ENCODE peak calls at places on chromosomes 5 and 9, in eight cellular contexts. One of them, this sample, is unnamed.

GRCh38 chr5:143662020-143662419 is 149.9 kb upstream of the HMHB1 start:
- DNase-seq in PC-3: peak; percentile 77
- DNase-seq in GM23338: no peak
- DNase-seq in hepatocyte: no peak
- DNase-seq in fibroblast of lung: no peak
- DNase-seq in HepG2: no peak
- DNase-seq in astrocyte: no peak
- DNase-seq in neural progenitor cell: no peak
- DNase-seq in this sample: peak; percentile 35

GRCh38 chr9:104984121-104984520 is 56.2 kb upstream of the ABCA1 start:
- DNase-seq in PC-3: no peak
- DNase-seq in GM23338: no peak
- DNase-seq in hepatocyte: no peak
- DNase-seq in fibroblast of lung: no peak
- DNase-seq in HepG2: no peak
- DNase-seq in astrocyte: no peak
- DNase-seq in neural progenitor cell: no peak
- DNase-seq in this sample: no peak

GRCh38 chr9:37061763-37062162 is 27.7 kb upstream of the PAX5 start:
- DNase-seq in PC-3: peak; percentile 54
- DNase-seq in GM23338: no peak
- DNase-seq in hepatocyte: peak; percentile 15
- DNase-seq in fibroblast of lung: peak; percentile 17
- DNase-seq in HepG2: peak; percentile 7
- DNase-seq in astrocyte: no peak
- DNase-seq in neural progenitor cell: no peak
- DNase-seq in this sample: no peak

GRCh38 chr9:79858509-79858908 is 286.7 kb downstream of the TLE4 start:
- DNase-seq in PC-3: peak; percentile 49
- DNase-seq in GM23338: no peak
- DNase-seq in hepatocyte: no peak
- DNase-seq in fibroblast of lung: peak; percentile 4
- DNase-seq in HepG2: peak; percentile 1
- DNase-seq in astrocyte: no peak
- DNase-seq in neural progenitor cell: no peak
- DNase-seq in this sample: peak; percentile 35

GRCh38 chr9:95104088-95104960 is 213.2 kb downstream of the FANCC start:
- DNase-seq in PC-3: no peak
- DNase-seq in GM23338: no peak
- DNase-seq in hepatocyte: no peak
- DNase-seq in fibroblast of lung: no peak
- DNase-seq in HepG2: no peak
- DNase-seq in astrocyte: no peak
- DNase-seq in neural progenitor cell: no peak
- DNase-seq in this sample: no peak

GRCh38 chr5:139828207-139828895 is 32.7 kb downstream of the PSD2 start:
- DNase-seq in PC-3: no peak
- DNase-seq in GM23338: no peak
- DNase-seq in hepatocyte: no peak
- DNase-seq in fibroblast of lung: no peak
- DNase-seq in HepG2: no peak
- DNase-seq in astrocyte: no peak
- DNase-seq in neural progenitor cell: no peak
- DNase-seq in this sample: no peak

GRCh38 chr5:79062431-79062830 is 7.0 kb downstream of the DMGDH start:
- DNase-seq in PC-3: peak; percentile 23
- DNase-seq in GM23338: no peak
- DNase-seq in hepatocyte: no peak
- DNase-seq in fibroblast of lung: no peak
- DNase-seq in HepG2: no peak
- DNase-seq in astrocyte: no peak
- DNase-seq in neural progenitor cell: no peak
- DNase-seq in this sample: no peak

GRCh38 chr9:83432104-83432627 is 106.0 kb downstream of the FRMD3 start:
- DNase-seq in PC-3: peak; percentile 95
- DNase-seq in GM23338: peak; percentile 69
- DNase-seq in hepatocyte: no peak
- DNase-seq in fibroblast of lung: peak; percentile 67
- DNase-seq in HepG2: peak; percentile 59
- DNase-seq in astrocyte: peak; percentile 49
- DNase-seq in neural progenitor cell: peak; percentile 61
- DNase-seq in this sample: peak; percentile 46

GRCh38 chr9:100455470-100455869 is 17.5 kb upstream of the TMEFF1 start:
- DNase-seq in PC-3: no peak
- DNase-seq in GM23338: no peak
- DNase-seq in hepatocyte: no peak
- DNase-seq in fibroblast of lung: peak; percentile 46
- DNase-seq in HepG2: no peak
- DNase-seq in astrocyte: peak; percentile 19
- DNase-seq in neural progenitor cell: no peak
- DNase-seq in this sample: peak; percentile 39

GRCh38 chr9:133708770-133709611 is 29.2 kb downstream of the SARDH start:
- DNase-seq in PC-3: no peak
- DNase-seq in GM23338: no peak
- DNase-seq in hepatocyte: no peak
- DNase-seq in fibroblast of lung: no peak
- DNase-seq in HepG2: no peak
- DNase-seq in astrocyte: no peak
- DNase-seq in neural progenitor cell: peak; percentile 50
- DNase-seq in this sample: no peak

GRCh38 chr5:141560141-141560540 is 58.7 kb downstream of the DIAPH1 start:
- DNase-seq in PC-3: peak; percentile 34
- DNase-seq in GM23338: peak; percentile 38
- DNase-seq in hepatocyte: peak; percentile 20
- DNase-seq in fibroblast of lung: peak; percentile 60
- DNase-seq in HepG2: no peak
- DNase-seq in astrocyte: peak; percentile 47
- DNase-seq in neural progenitor cell: no peak
- DNase-seq in this sample: peak; percentile 22

GRCh38 chr9:34611811-34612787 is at the start of gene RPP25L:
- DNase-seq in PC-3: peak; percentile 86
- DNase-seq in GM23338: peak; percentile 91
- DNase-seq in hepatocyte: peak; percentile 96
- DNase-seq in fibroblast of lung: peak; percentile 79
- DNase-seq in HepG2: peak; percentile 62
- DNase-seq in astrocyte: peak; percentile 68
- DNase-seq in neural progenitor cell: peak; percentile 95
- DNase-seq in this sample: peak; percentile 95

GRCh38 chr9:130913599-130914416 is 17.2 kb upstream of the QRFP start:
- DNase-seq in PC-3: no peak
- DNase-seq in GM23338: no peak
- DNase-seq in hepatocyte: no peak
- DNase-seq in fibroblast of lung: no peak
- DNase-seq in HepG2: no peak
- DNase-seq in astrocyte: no peak
- DNase-seq in neural progenitor cell: peak; percentile 57
- DNase-seq in this sample: no peak

GRCh38 chr9:105044458-105044857 is 116.5 kb upstream of the ABCA1 start:
- DNase-seq in PC-3: no peak
- DNase-seq in GM23338: no peak
- DNase-seq in hepatocyte: no peak
- DNase-seq in fibroblast of lung: no peak
- DNase-seq in HepG2: no peak
- DNase-seq in astrocyte: no peak
- DNase-seq in neural progenitor cell: no peak
- DNase-seq in this sample: no peak

GRCh38 chr5:147835386-147835798 is 3.9 kb upstream of the SPINK1 start:
- DNase-seq in PC-3: peak; percentile 97
- DNase-seq in GM23338: no peak
- DNase-seq in hepatocyte: peak; percentile 42
- DNase-seq in fibroblast of lung: peak; percentile 13
- DNase-seq in HepG2: peak; percentile 94
- DNase-seq in astrocyte: peak; percentile 6
- DNase-seq in neural progenitor cell: no peak
- DNase-seq in this sample: no peak

GRCh38 chr9:122158202-122158601 is 1.4 kb downstream of the NDUFA8 start:
- DNase-seq in PC-3: peak; percentile 54
- DNase-seq in GM23338: peak; percentile 71
- DNase-seq in hepatocyte: peak; percentile 51
- DNase-seq in fibroblast of lung: peak; percentile 49
- DNase-seq in HepG2: peak; percentile 59
- DNase-seq in astrocyte: peak; percentile 31
- DNase-seq in neural progenitor cell: peak; percentile 55
- DNase-seq in this sample: peak; percentile 64
- H3K4me3 ChIP-seq in PC-3: peak overlapping the region; percentile 32
- H3K4me3 ChIP-seq in GM23338: no peak overlapping the region
- H3K4me3 ChIP-seq in hepatocyte: no peak overlapping the region
- H3K4me3 ChIP-seq in fibroblast of lung: peak overlapping the region; percentile 17
- H3K4me3 ChIP-seq in HepG2: no peak overlapping the region
- H3K4me3 ChIP-seq in astrocyte: no peak overlapping the region
- H3K4me3 ChIP-seq in neural progenitor cell: no peak overlapping the region
- H3K4me3 ChIP-seq in this sample: peak overlapping the region; percentile 4

GRCh38 chr5:97550818-97551217 is 367.8 kb upstream of the RIOK2 start:
- DNase-seq in PC-3: no peak
- DNase-seq in GM23338: no peak
- DNase-seq in hepatocyte: no peak
- DNase-seq in fibroblast of lung: no peak
- DNase-seq in HepG2: no peak
- DNase-seq in astrocyte: no peak
- DNase-seq in neural progenitor cell: no peak
- DNase-seq in this sample: no peak

GRCh38 chr5:97554992-97555981 is 372.2 kb upstream of the RIOK2 start:
- DNase-seq in PC-3: no peak
- DNase-seq in GM23338: no peak
- DNase-seq in hepatocyte: no peak
- DNase-seq in fibroblast of lung: peak; percentile 73
- DNase-seq in HepG2: no peak
- DNase-seq in astrocyte: peak; percentile 61
- DNase-seq in neural progenitor cell: no peak
- DNase-seq in this sample: peak; percentile 90

GRCh38 chr5:97549496-97549895 is 366.4 kb upstream of the RIOK2 start:
- DNase-seq in PC-3: peak; percentile 40
- DNase-seq in GM23338: no peak
- DNase-seq in hepatocyte: no peak
- DNase-seq in fibroblast of lung: no peak
- DNase-seq in HepG2: no peak
- DNase-seq in astrocyte: no peak
- DNase-seq in neural progenitor cell: no peak
- DNase-seq in this sample: no peak

GRCh38 chr5:97550164-97550563 is 367.1 kb upstream of the RIOK2 start:
- DNase-seq in PC-3: peak; percentile 21
- DNase-seq in GM23338: peak; percentile 46
- DNase-seq in hepatocyte: no peak
- DNase-seq in fibroblast of lung: peak; percentile 69
- DNase-seq in HepG2: no peak
- DNase-seq in astrocyte: peak; percentile 63
- DNase-seq in neural progenitor cell: peak; percentile 34
- DNase-seq in this sample: peak; percentile 84

GRCh38 chr5:97553829-97554452 is 370.9 kb upstream of the RIOK2 start:
- DNase-seq in PC-3: no peak
- DNase-seq in GM23338: no peak
- DNase-seq in hepatocyte: no peak
- DNase-seq in fibroblast of lung: peak; percentile 13
- DNase-seq in HepG2: no peak
- DNase-seq in astrocyte: no peak
- DNase-seq in neural progenitor cell: no peak
- DNase-seq in this sample: no peak
- TF ChIP-seq EZH2 in PC-3: no peak
- TF ChIP-seq EZH2 in GM23338: no peak
- TF ChIP-seq EZH2 in hepatocyte: no peak
- TF ChIP-seq EZH2 in fibroblast of lung: no peak
- TF ChIP-seq EZH2 in HepG2: no peak
- TF ChIP-seq EZH2 in astrocyte: no peak
- TF ChIP-seq EZH2 in neural progenitor cell: no peak
- TF ChIP-seq EZH2 in this sample: no peak

GRCh38 chr5:34680896-34681295 is 24.8 kb downstream of the RAI14 start:
- DNase-seq in PC-3: no peak
- DNase-seq in GM23338: no peak
- DNase-seq in hepatocyte: no peak
- DNase-seq in fibroblast of lung: no peak
- DNase-seq in HepG2: no peak
- DNase-seq in astrocyte: no peak
- DNase-seq in neural progenitor cell: no peak
- DNase-seq in this sample: no peak

GRCh38 chr5:34684980-34685352 is 28.8 kb downstream of the RAI14 start:
- DNase-seq in PC-3: no peak
- DNase-seq in GM23338: no peak
- DNase-seq in hepatocyte: no peak
- DNase-seq in fibroblast of lung: no peak
- DNase-seq in HepG2: no peak
- DNase-seq in astrocyte: no peak
- DNase-seq in neural progenitor cell: no peak
- DNase-seq in this sample: no peak

GRCh38 chr5:34684281-34684979 is 28.3 kb downstream of the RAI14 start:
- DNase-seq in PC-3: peak; percentile 80
- DNase-seq in GM23338: peak; percentile 58
- DNase-seq in hepatocyte: peak; percentile 75
- DNase-seq in fibroblast of lung: peak; percentile 83
- DNase-seq in HepG2: peak; percentile 32
- DNase-seq in astrocyte: peak; percentile 81
- DNase-seq in neural progenitor cell: peak; percentile 78
- DNase-seq in this sample: peak; percentile 78

GRCh38 chr5:34685485-34686197 is 29.5 kb downstream of the RAI14 start:
- DNase-seq in PC-3: peak; percentile 52
- DNase-seq in GM23338: peak; percentile 82
- DNase-seq in hepatocyte: no peak
- DNase-seq in fibroblast of lung: peak; percentile 84
- DNase-seq in HepG2: peak; percentile 47
- DNase-seq in astrocyte: peak; percentile 77
- DNase-seq in neural progenitor cell: peak; percentile 81
- DNase-seq in this sample: peak; percentile 92

GRCh38 chr5:34682926-34683623 is 26.9 kb downstream of the RAI14 start:
- DNase-seq in PC-3: peak; percentile 89
- DNase-seq in GM23338: no peak
- DNase-seq in hepatocyte: no peak
- DNase-seq in fibroblast of lung: peak; percentile 87
- DNase-seq in HepG2: peak; percentile 33
- DNase-seq in astrocyte: peak; percentile 81
- DNase-seq in neural progenitor cell: no peak
- DNase-seq in this sample: no peak
- H3K4me3 ChIP-seq in PC-3: no peak overlapping the region
- H3K4me3 ChIP-seq in GM23338: no peak overlapping the region
- H3K4me3 ChIP-seq in hepatocyte: no peak overlapping the region
- H3K4me3 ChIP-seq in fibroblast of lung: no peak overlapping the region
- H3K4me3 ChIP-seq in HepG2: no peak overlapping the region
- H3K4me3 ChIP-seq in astrocyte: no peak overlapping the region
- H3K4me3 ChIP-seq in neural progenitor cell: no peak overlapping the region
- H3K4me3 ChIP-seq in this sample: no peak overlapping the region

DNA sequence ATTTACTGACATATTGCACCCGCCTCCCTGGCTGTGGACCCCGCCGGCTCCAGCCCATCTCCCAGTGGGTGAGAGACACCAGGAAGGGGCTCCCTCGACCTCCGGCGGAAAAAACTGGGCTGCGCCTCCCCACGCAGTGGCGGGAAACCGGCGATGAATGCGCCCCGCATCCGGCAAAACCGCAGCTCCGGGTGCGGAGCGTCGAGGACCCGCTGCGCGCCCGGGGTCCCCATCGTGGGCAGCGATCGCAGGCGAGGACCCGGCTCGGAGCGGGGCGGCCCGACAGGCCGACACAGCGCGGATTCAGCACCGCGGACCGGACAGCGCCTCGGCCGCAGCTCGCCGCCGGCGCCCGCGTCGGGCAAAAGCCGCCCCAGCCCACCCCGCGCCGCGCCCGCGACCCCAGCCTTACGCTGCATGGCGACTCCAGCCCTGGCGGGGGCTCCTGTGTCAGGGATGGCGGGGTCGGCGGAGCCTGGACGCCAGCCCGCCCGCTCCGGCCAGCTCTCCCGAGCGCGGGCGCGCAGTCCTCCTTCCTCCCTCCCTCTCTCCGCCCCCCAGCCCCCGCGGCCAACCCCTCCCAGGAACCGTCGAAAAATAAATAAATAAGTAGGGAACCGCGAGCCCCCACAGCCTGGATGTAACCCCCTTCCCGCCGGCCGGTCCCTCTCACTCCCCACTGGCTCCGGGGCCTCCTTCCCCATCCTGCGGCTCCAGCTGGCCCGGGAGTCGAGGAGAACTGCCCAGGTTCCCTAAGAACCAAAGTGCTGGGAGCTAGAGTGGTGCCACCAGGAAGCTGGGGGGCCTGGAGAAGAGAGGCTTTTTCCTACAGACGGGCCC is 3.1 kb downstream of the LHX3 start:
- DNase-seq in PC-3: no peak
- DNase-seq in GM23338: peak; percentile 78
- DNase-seq in hepatocyte: peak; percentile 69
- DNase-seq in fibroblast of lung: peak; percentile 20
- DNase-seq in HepG2: no peak
- DNase-seq in astrocyte: no peak
- DNase-seq in neural progenitor cell: peak; percentile 92
- DNase-seq in this sample: peak; percentile 54
- TF ChIP-seq EZH2 in PC-3: no peak
- TF ChIP-seq EZH2 in GM23338: peak; percentile 69
- TF ChIP-seq EZH2 in hepatocyte: no peak
- TF ChIP-seq EZH2 in fibroblast of lung: peak; percentile 58
- TF ChIP-seq EZH2 in HepG2: no peak
- TF ChIP-seq EZH2 in astrocyte: peak; percentile 87
- TF ChIP-seq EZH2 in neural progenitor cell: peak; percentile 92
- TF ChIP-seq EZH2 in this sample: peak; percentile 7